ENCODE peak calls at places on chromosomes 16 and 17, in six cellular contexts. A is HCT116, S is GM12878, V is HepG2, R is H1, J is K562. U is an unnamed sample.
A peak's percentile ranks its signal among the peaks of the same experiment; 100 is the strongest.

GRCh38 chr16:19963306-19963705 is 78.7 kb upstream of the GPRC5B start:
- DNase-seq in A (no peak), S (no peak), V (no peak), R (no peak), J (no peak), U (no peak)

GRCh38 chr17:40360091-40360490 is 4.4 kb downstream of the GJD3 start:
- DNase-seq in A (no peak), S (no peak), V (no peak), R (no peak), J (no peak), U (no peak)

GRCh38 chr17:54899201-54899600 is 1.5 kb upstream of the TOM1L1 start:
- DNase-seq in A (no peak), S (no peak), V (no peak), R (no peak), J (no peak), U (no peak)

GRCh38 chr16:988465-989353 is 7.1 kb downstream of the SOX8 start:
- DNase-seq in A (no peak), S (no peak), V (no peak), R (no peak), J (no peak), U (no peak)

GRCh38 chr17:71760062-71760720 is 360.6 kb upstream of the SOX9 start:
- DNase-seq in A (no peak), S (no peak), V (no peak), R (no peak), J (no peak), U (no peak)

GRCh38 chr17:32349503-32349853 is 479 bp upstream of the ZNF207 start:
- DNase-seq in A (no peak), S (no peak), V (no peak), R (no peak), J (no peak), U (no peak)

GRCh38 chr17:79864617-79865250 is 25.5 kb upstream of the CBX4 start:
- DNase-seq in A (no peak), S (no peak), V (no peak), R (no peak), J (no peak), U (no peak)

GRCh38 chr16:30028438-30029093 is 2.5 kb downstream of the TLCD3B start:
- DNase-seq in A (no peak), S (no peak), V (no peak), R (no peak), J (peak; percentile 82), U (no peak)

GRCh38 chr17:48457080-48457836 is 27.2 kb upstream of the SKAP1 start:
- DNase-seq in A (peak; percentile 54), S (no peak), V (peak; percentile 42), R (no peak), J (peak; percentile 83), U (peak; percentile 36)

GRCh38 chr16:71609066-71609465 is 16.9 kb upstream of the MARVELD3 start:
- DNase-seq in A (no peak), S (no peak), V (no peak), R (no peak), J (no peak), U (no peak)

GRCh38 chr17:77352996-77353395 is 212.2 kb downstream of the SEC14L1 start:
- DNase-seq in A (no peak), S (no peak), V (no peak), R (no peak), J (no peak), U (no peak)

GRCh38 chr17:10614536-10615155 is 42.5 kb downstream of the MYH3 start:
- DNase-seq in A (peak; percentile 42), S (no peak), V (peak; percentile 45), R (no peak), J (peak; percentile 25), U (peak; percentile 63)

GRCh38 chr16:49350265-49351103 is 23.1 kb upstream of the C16orf78 start:
- DNase-seq in A (peak; percentile 27), S (no peak), V (peak; percentile 37), R (no peak), J (peak; percentile 78), U (peak; percentile 62)

GRCh38 chr16:80619824-80620223 is 79.0 kb downstream of the DYNLRB2 start:
- DNase-seq in A (no peak), S (no peak), V (no peak), R (no peak), J (no peak), U (no peak)

GRCh38 chr17:76446449-76447231 is 6.3 kb downstream of the UBE2O start:
- DNase-seq in A (peak; percentile 75), S (no peak), V (peak; percentile 84), R (no peak), J (peak; percentile 54), U (no peak)

GRCh38 chr17:13490906-13491502 is 110.7 kb downstream of the HS3ST3A1 start:
- DNase-seq in A (no peak), S (no peak), V (no peak), R (no peak), J (no peak), U (no peak)

GRCh38 chr16:79154081-79154480 is 446.5 kb downstream of the MAF start:
- DNase-seq in A (no peak), S (no peak), V (no peak), R (no peak), J (no peak), U (no peak)

GRCh38 chr17:83100220-83100852 is 20.9 kb downstream of the METRNL start:
- DNase-seq in A (no peak), S (no peak), V (no peak), R (no peak), J (no peak), U (no peak)

GRCh38 chr17:83100853-83101391 is 21.5 kb downstream of the METRNL start:
- DNase-seq in A (no peak), S (no peak), V (no peak), R (no peak), J (no peak), U (no peak)

GRCh38 chr17:83103200-83103937 is 24.0 kb downstream of the METRNL start:
- DNase-seq in A (peak; percentile 66), S (no peak), V (no peak), R (no peak), J (peak; percentile 91), U (peak; percentile 61)

GRCh38 chr17:83103938-83104311 is 24.5 kb downstream of the METRNL start:
- DNase-seq in A (no peak), S (no peak), V (no peak), R (no peak), J (no peak), U (no peak)

GRCh38 chr17:83101805-83102480 is 22.5 kb downstream of the METRNL start:
- DNase-seq in A (no peak), S (no peak), V (no peak), R (no peak), J (no peak), U (no peak)
- H3K4me1 ChIP-seq in A (peaks cover 13% of the 10 kb centered on the region), S (no peaks in the 10 kb centered on the region), V (peaks cover 23% of the 10 kb centered on the region), R (no peaks in the 10 kb centered on the region), J (peaks cover 10% of the 10 kb centered on the region), U (peaks cover 26% of the 10 kb centered on the region)

GRCh38 chr17:7502987-7503386 is 18.8 kb downstream of the POLR2A start:
- DNase-seq in A (no peak), S (no peak), V (no peak), R (no peak), J (no peak), U (no peak)

GRCh38 chr17:7499161-7499560 is 15.0 kb downstream of the POLR2A start:
- DNase-seq in A (no peak), S (no peak), V (no peak), R (no peak), J (no peak), U (no peak)

GRCh38 chr17:7503521-7503920 is 19.4 kb downstream of the POLR2A start:
- DNase-seq in A (no peak), S (no peak), V (no peak), R (no peak), J (no peak), U (no peak)

GRCh38 chr17:7502171-7502847 is 18.1 kb downstream of the POLR2A start:
- DNase-seq in A (no peak), S (no peak), V (no peak), R (no peak), J (no peak), U (no peak)

GRCh38 chr17:7501729-7502128 is 17.6 kb downstream of the POLR2A start:
- DNase-seq in A (no peak), S (no peak), V (no peak), R (no peak), J (no peak), U (no peak)
- H3K36me3 ChIP-seq in A (peaks cover 78% of the 10 kb centered on the region), S (peaks cover 60% of the 10 kb centered on the region), V (peaks cover 58% of the 10 kb centered on the region), R (peaks cover 60% of the 10 kb centered on the region), J (peaks cover 91% of the 10 kb centered on the region), U (peaks cover 89% of the 10 kb centered on the region)

DNA sequence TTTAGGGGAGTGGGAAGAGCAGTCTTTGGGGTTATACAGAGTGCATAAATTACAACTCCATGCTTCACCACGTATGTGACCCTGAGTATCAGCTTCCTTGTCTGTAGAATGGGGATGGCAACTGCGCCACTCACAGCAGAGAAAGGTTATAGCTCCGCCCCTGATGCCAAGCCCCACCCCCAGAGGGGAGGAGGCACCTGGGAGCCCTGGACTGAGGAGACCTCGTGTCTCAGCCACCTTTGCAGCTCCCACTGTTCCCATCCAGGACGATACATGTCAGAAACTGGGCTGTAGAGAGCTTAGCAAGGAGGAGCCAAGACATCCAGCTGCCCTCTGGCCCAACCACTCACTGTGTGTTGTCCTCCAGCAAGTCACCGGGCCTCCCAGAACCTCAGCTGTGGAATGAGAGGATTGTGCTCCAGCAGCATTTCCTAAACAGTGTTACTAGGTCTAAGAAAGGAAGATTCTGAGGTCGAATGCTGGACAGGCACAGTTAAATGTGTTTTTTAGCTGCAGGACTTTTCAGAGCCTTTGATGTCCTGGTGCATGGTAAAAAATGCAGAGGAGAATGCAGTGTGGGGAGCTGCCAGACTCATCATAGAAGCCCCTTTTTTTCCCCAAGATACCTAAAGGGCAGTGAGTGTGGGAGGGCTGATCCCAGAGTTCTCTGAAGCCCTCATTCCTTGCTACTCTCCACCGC is 49.4 kb downstream of the BEAN1 start:
- DNase-seq in A (no peak), S (no peak), V (no peak), R (no peak), J (peak; percentile 85), U (no peak)
- TF ChIP-seq ZNF274 in A (no peak), S (no peak), V (no peak), R (no peak), J (no peak), U (no peak)

GRCh38 chr17:42518755-42519545 is 17.1 kb upstream of the NAGLU start:
- DNase-seq in A (no peak), S (no peak), V (peak; percentile 63), R (no peak), J (peak; percentile 78), U (no peak)

GRCh38 chr17:42514867-42515266 is 21.2 kb upstream of the NAGLU start:
- DNase-seq in A (no peak), S (no peak), V (no peak), R (no peak), J (peak; percentile 12), U (no peak)

GRCh38 chr17:42518046-42518754 is 17.8 kb upstream of the NAGLU start:
- DNase-seq in A (peak; percentile 79), S (no peak), V (no peak), R (no peak), J (peak; percentile 40), U (no peak)

GRCh38 chr17:42519546-42520444 is 16.2 kb upstream of the NAGLU start:
- DNase-seq in A (peak; percentile 92), S (no peak), V (peak; percentile 90), R (peak; percentile 51), J (no peak), U (peak; percentile 63)

DNA sequence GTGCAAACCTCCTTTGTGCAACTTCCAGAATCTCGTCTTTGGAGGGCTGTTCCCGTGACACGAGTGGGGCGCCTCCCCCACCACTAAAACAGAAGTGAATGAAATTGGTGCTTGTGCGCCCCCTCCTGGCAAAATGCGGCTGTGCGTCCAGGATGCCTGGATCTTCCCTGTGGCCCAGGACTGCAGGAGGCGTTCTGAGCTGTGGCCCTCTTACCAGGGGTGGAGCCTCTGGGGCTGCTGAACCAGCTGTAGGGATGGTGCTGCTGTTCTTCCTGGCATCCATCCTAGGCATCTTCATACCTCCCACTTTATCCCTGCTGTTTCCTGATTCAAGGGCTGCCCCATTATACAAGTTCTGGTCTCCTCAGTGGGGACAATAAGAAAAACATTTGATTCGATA is 18.5 kb upstream of the NAGLU start:
- DNase-seq in A (peak; percentile 56), S (no peak), V (peak; percentile 80), R (peak; percentile 54), J (peak; percentile 94), U (no peak)
- H3K4me1 ChIP-seq in A (peaks cover 39% of the 10 kb centered on the region), S (peaks cover 4% of the 10 kb centered on the region), V (peaks cover 53% of the 10 kb centered on the region), R (peaks cover 14% of the 10 kb centered on the region), J (peaks cover 51% of the 10 kb centered on the region), U (peaks cover 43% of the 10 kb centered on the region)